ENCODE peak calls at places on chromosomes 11 and 22, in six cellular contexts. N is left ventricle myocardium superior; W is WTC11; P is GM03348; G is CD4-positive, alpha-beta memory T cell; X is caudate nucleus. C is an unnamed sample.

GRCh38 chr11:120807414-120808150 is 216.3 kb upstream of the TBCEL start:
- DNase-seq in N (no peak), W (no peak), G (no peak), P (peak), X (no peak), C (no peak)

GRCh38 chr22:39545310-39546063 is 12.9 kb upstream of the RPS19BP1 start:
- DNase-seq in G (peak), N (peak), X (no peak), W (peak), P (peak), C (peak)

GRCh38 chr11:64841592-64842365 is 2.7 kb downstream of the CDC42BPG start:
- DNase-seq in W (no peak), X (no peak), G (no peak), P (no peak), N (peak), C (no peak)

GRCh38 chr11:69167916-69168691 is 12.4 kb downstream of the SMIM38 start:
- DNase-seq in W (no peak), N (no peak), P (peak), X (no peak), G (no peak), C (no peak)

GRCh38 chr11:11786234-11786633 is 55.5 kb upstream of the USP47 start:
- DNase-seq in X (no peak), W (no peak), G (no peak), P (no peak), N (no peak), C (no peak)

GRCh38 chr22:20955548-20955947 is 11.5 kb upstream of the AIFM3 start:
- DNase-seq in P (no peak), W (no peak), N (no peak), G (no peak), X (no peak), C (no peak)

GRCh38 chr11:5203366-5203765 is 2.9 kb upstream of the OR51V1 start:
- DNase-seq in P (no peak), X (no peak), W (no peak), G (no peak), N (no peak), C (no peak)

GRCh38 chr11:121426476-121427454 is 25.3 kb upstream of the SORL1 start:
- DNase-seq in P (peak), G (peak), N (peak), W (peak), X (peak), C (no peak)

GRCh38 chr22:43955883-43956286 is 643 bp downstream of the SAMM50 start:
- DNase-seq in N (no peak), P (no peak), X (no peak), W (no peak), G (peak), C (no peak)

GRCh38 chr11:45799562-45799961 is 5.4 kb upstream of the SLC35C1 start:
- DNase-seq in W (no peak), N (no peak), G (no peak), X (no peak), P (no peak), C (no peak)

C was measured in central memory CD8-positive, alpha-beta T cell.